ENCODE peak calls at places on chromosome 13, in ten cellular contexts. T, X, J, L, K, P, S, Q, N and C are unnamed samples.

GRCh38 chr13:39565036-39565949 is 37.7 kb downstream of the LHFPL6 start:
- DNase-seq in T (no peak), X (no peak), J (no peak), L (no peak), K (peak), P (peak), S (no peak), Q (no peak), N (peak), C (no peak)

GRCh38 chr13:114258589-114258988 is 22.8 kb upstream of the UPF3A start:
- DNase-seq in T (no peak), X (no peak), J (no peak), L (no peak), K (no peak), P (no peak), S (no peak), Q (no peak), N (no peak), C (no peak)

GRCh38 chr13:85093808-85094207 is 705.4 kb downstream of the SLITRK6 start:
- DNase-seq in T (no peak), X (no peak), J (no peak), L (peak), K (no peak), P (no peak), S (no peak), Q (no peak), N (peak), C (peak)

GRCh38 chr13:76512676-76513277 is 373.4 kb downstream of the KCTD12 start:
- DNase-seq in T (no peak), X (peak), J (no peak), L (no peak), K (no peak), P (no peak), S (no peak), Q (no peak), N (peak), C (no peak)

GRCh38 chr13:28001049-28001448 is 12.6 kb upstream of the URAD start:
- DNase-seq in T (no peak), X (no peak), J (peak), L (no peak), K (no peak), P (no peak), S (no peak), Q (no peak), N (no peak), C (no peak)

GRCh38 chr13:98885605-98886004 is 92.3 kb downstream of the DOCK9 start:
- DNase-seq in T (no peak), X (no peak), J (no peak), L (no peak), K (no peak), P (no peak), S (no peak), Q (no peak), N (no peak), C (no peak)

GRCh38 chr13:100694722-100695644 is 20.4 kb upstream of the TMTC4 start:
- DNase-seq in T (no peak), X (peak), J (no peak), L (peak), K (no peak), P (peak), S (peak), Q (no peak), N (peak), C (no peak)

GRCh38 chr13:111912991-111913781 is 153.8 kb upstream of the SOX1 start:
- DNase-seq in T (peak), X (no peak), J (peak), L (no peak), K (no peak), P (no peak), S (peak), Q (no peak), N (no peak), C (no peak)

GRCh38 chr13:59568306-59568705 is 595.4 kb downstream of the DIAPH3 start:
- DNase-seq in T (no peak), X (no peak), J (no peak), L (no peak), K (no peak), P (no peak), S (no peak), Q (no peak), N (peak), C (no peak)

GRCh38 chr13:86020350-86021002 is 221.3 kb upstream of the SLITRK6 start:
- DNase-seq in T (no peak), X (peak), J (no peak), L (peak), K (no peak), P (peak), S (no peak), Q (no peak), N (peak), C (no peak)

GRCh38 chr13:113650275-113650674 is 7.7 kb downstream of the ATP4B start:
- DNase-seq in T (peak), X (no peak), J (peak), L (no peak), K (no peak), P (no peak), S (no peak), Q (no peak), N (no peak), C (peak)

GRCh38 chr13:31031482-31031881 is 99.0 kb downstream of the TEX26 start:
- DNase-seq in T (no peak), X (no peak), J (no peak), L (no peak), K (no peak), P (no peak), S (no peak), Q (no peak), N (no peak), C (no peak)

GRCh38 chr13:70253834-70254233 is 145.6 kb upstream of the KLHL1 start:
- DNase-seq in T (no peak), X (no peak), J (no peak), L (no peak), K (no peak), P (no peak), S (no peak), Q (no peak), N (peak), C (no peak)

GRCh38 chr13:94660695-94661324 is 51.5 kb downstream of the SOX21 start:
- DNase-seq in T (no peak), X (peak), J (no peak), L (peak), K (no peak), P (peak), S (no peak), Q (no peak), N (peak), C (no peak)

GRCh38 chr13:101300531-101300930 is 115.8 kb downstream of the NALCN start:
- DNase-seq in T (no peak), X (no peak), J (no peak), L (no peak), K (no peak), P (no peak), S (no peak), Q (no peak), N (no peak), C (no peak)

GRCh38 chr13:83150616-83151307 is 731.5 kb downstream of the SLITRK1 start:
- DNase-seq in T (no peak), X (no peak), J (no peak), L (no peak), K (no peak), P (no peak), S (no peak), Q (no peak), N (no peak), C (no peak)

GRCh38 chr13:46197299-46197975 is 14.3 kb upstream of the LRRC63 start:
- DNase-seq in T (no peak), X (no peak), J (no peak), L (no peak), K (no peak), P (no peak), S (no peak), Q (no peak), N (no peak), C (no peak)

GRCh38 chr13:80386001-80386400 is 45.1 kb upstream of the SPRY2 start:
- DNase-seq in T (no peak), X (no peak), J (no peak), L (no peak), K (no peak), P (no peak), S (no peak), Q (no peak), N (no peak), C (no peak)

GRCh38 chr13:107587681-107588080 is 627.7 kb downstream of the LIG4 start:
- DNase-seq in T (no peak), X (no peak), J (no peak), L (peak), K (no peak), P (no peak), S (no peak), Q (no peak), N (no peak), C (no peak)